ENCODE peak calls at places on chromosomes 5 and 9, in ten cellular contexts. Y is B cell; L is CD4-positive, alpha-beta T cell; P is HFFc6; N is endothelial cell; A is GM12865; K is foreskin fibroblast; X is PC-3; G is GM20000; F is prostate gland. O is an unnamed sample.

GRCh38 chr5:95406426-95407093 is 15.4 kb downstream of the FAM81B start:
- DNase-seq in Y (no peak), L (no peak), P (no peak), N (no peak), A (peak; percentile 6), K (no peak), X (no peak), G (no peak), F (no peak), O (no peak)

GRCh38 chr5:137395011-137395755 is 103.9 kb downstream of the SPOCK1 start:
- DNase-seq in Y (no peak), L (no peak), P (peak; percentile 52), N (no peak), A (no peak), K (peak; percentile 10), X (peak; percentile 65), G (no peak), F (no peak), O (no peak)

GRCh38 chr5:89211836-89212235 is 328.9 kb upstream of the MEF2C start:
- DNase-seq in Y (no peak), L (no peak), P (peak; percentile 80), N (no peak), A (no peak), K (peak; percentile 80), X (peak; percentile 76), G (no peak), F (no peak), O (no peak)

GRCh38 chr5:33072700-33073099 is 361.6 kb downstream of the NPR3 start:
- DNase-seq in Y (no peak), L (no peak), P (no peak), N (no peak), A (no peak), K (no peak), X (no peak), G (no peak), F (no peak), O (no peak)

GRCh38 chr5:137214446-137215189 is 284.5 kb downstream of the SPOCK1 start:
- DNase-seq in Y (no peak), L (no peak), P (no peak), N (no peak), A (no peak), K (no peak), X (peak; percentile 11), G (no peak), F (no peak), O (no peak)

GRCh38 chr5:123670981-123671557 is 159.1 kb downstream of the CSNK1G3 start:
- DNase-seq in Y (peak; percentile 53), L (no peak), P (peak; percentile 22), N (peak; percentile 60), A (peak; percentile 66), K (peak; percentile 22), X (peak; percentile 66), G (peak; percentile 28), F (peak; percentile 25), O (peak; percentile 72)

GRCh38 chr5:58046371-58046770 is 413.5 kb downstream of the PLK2 start:
- DNase-seq in Y (no peak), L (no peak), P (no peak), N (no peak), A (no peak), K (no peak), X (no peak), G (no peak), F (no peak), O (no peak)

GRCh38 chr9:93622725-93623124 is 46.3 kb downstream of the PHF2 start:
- DNase-seq in Y (no peak), L (no peak), P (no peak), N (no peak), A (no peak), K (no peak), X (no peak), G (no peak), F (no peak), O (no peak)

GRCh38 chr9:135926402-135927194 is 19.3 kb upstream of the CAMSAP1 start:
- DNase-seq in Y (no peak), L (no peak), P (peak; percentile 80), N (no peak), A (peak; percentile 72), K (peak; percentile 57), X (peak; percentile 95), G (no peak), F (no peak), O (peak; percentile 11)

GRCh38 chr5:149466457-149466972 is 84.7 kb downstream of the CSNK1A1 start:
- DNase-seq in Y (no peak), L (no peak), P (peak; percentile 75), N (no peak), A (no peak), K (no peak), X (peak; percentile 66), G (no peak), F (no peak), O (no peak)

GRCh38 chr9:84950879-84951811 is 281.6 kb downstream of the NTRK2 start:
- DNase-seq in Y (no peak), L (no peak), P (no peak), N (no peak), A (no peak), K (no peak), X (no peak), G (no peak), F (no peak), O (no peak)

GRCh38 chr9:61673664-61674381 is 484.0 kb downstream of the SPATA31A7 start:
- DNase-seq in Y (no peak), L (no peak), P (no peak), N (no peak), A (no peak), K (no peak), X (no peak), G (peak; percentile 0), F (no peak), O (no peak)

GRCh38 chr9:529721-530120 is 311.8 kb upstream of the DMRT1 start:
- DNase-seq in Y (no peak), L (no peak), P (no peak), N (no peak), A (no peak), K (no peak), X (no peak), G (no peak), F (no peak), O (no peak)

GRCh38 chr5:180646289-180646962 is 3.0 kb downstream of the FLT4 start:
- DNase-seq in Y (no peak), L (no peak), P (no peak), N (no peak), A (no peak), K (no peak), X (no peak), G (peak; percentile 29), F (no peak), O (no peak)

GRCh38 chr9:33415152-33416038 is 13.0 kb upstream of the AQP7 start:
- DNase-seq in Y (peak; percentile 61), L (peak; percentile 91), P (no peak), N (peak; percentile 55), A (peak; percentile 76), K (no peak), X (peak; percentile 96), G (peak; percentile 75), F (peak; percentile 95), O (peak; percentile 69)

GRCh38 chr5:75050415-75050814 is 1.9 kb downstream of the GCNT4 start:
- DNase-seq in Y (no peak), L (no peak), P (no peak), N (peak; percentile 38), A (peak; percentile 18), K (no peak), X (peak; percentile 16), G (no peak), F (no peak), O (peak; percentile 17)

GRCh38 chr9:109961579-109961978 is 181.6 kb downstream of the PALM2AKAP2 start:
- DNase-seq in Y (no peak), L (no peak), P (no peak), N (no peak), A (no peak), K (no peak), X (no peak), G (no peak), F (no peak), O (no peak)

GRCh38 chr9:119795395-119795794 is 426.2 kb upstream of the BRINP1 start:
- DNase-seq in Y (no peak), L (no peak), P (no peak), N (no peak), A (peak; percentile 9), K (no peak), X (no peak), G (no peak), F (no peak), O (no peak)
- TF ChIP-seq CTCF in Y (no peak), L (no peak), P (no peak), N (no peak), A (no peak), K (no peak), X (no peak), G (no peak), F (no peak), O (no peak)

DNA sequence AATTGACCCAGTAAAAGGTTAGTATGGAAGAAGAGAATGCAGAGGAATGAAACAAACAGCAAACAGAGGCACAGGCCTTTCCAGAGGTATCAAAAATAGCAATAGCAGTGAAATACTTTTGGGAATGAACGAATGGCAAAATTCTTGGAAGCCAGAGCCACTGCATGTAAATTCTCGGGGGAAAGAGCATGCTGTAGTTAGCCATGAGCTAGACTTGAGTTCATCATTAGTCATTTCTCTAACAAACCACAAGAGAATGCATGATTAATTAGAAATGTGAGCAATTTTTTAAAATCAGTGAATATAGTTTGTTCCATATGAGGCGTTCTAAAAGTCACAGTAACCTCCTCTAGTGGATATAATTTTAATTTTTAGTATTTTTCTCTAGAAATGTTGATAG is 170.3 kb upstream of the PRR16 start:
- DNase-seq in Y (no peak), L (no peak), P (peak; percentile 90), N (no peak), A (no peak), K (peak; percentile 87), X (peak; percentile 63), G (no peak), F (no peak), O (no peak)
- TF ChIP-seq CTCF in Y (no peak), L (no peak), P (peak; percentile 44), N (no peak), A (no peak), K (no peak), X (no peak), G (no peak), F (no peak), O (no peak)

GRCh38 chr5:77077821-77078176 is 9.3 kb downstream of the ZBED3 start:
- DNase-seq in Y (no peak), L (no peak), P (no peak), N (no peak), A (no peak), K (no peak), X (no peak), G (no peak), F (no peak), O (no peak)
- TF ChIP-seq CTCF in Y (peak; percentile 36), L (peak; percentile 27), P (peak; percentile 58), N (peak; percentile 1), A (no peak), K (no peak), X (no peak), G (no peak), F (no peak), O (no peak)

DNA sequence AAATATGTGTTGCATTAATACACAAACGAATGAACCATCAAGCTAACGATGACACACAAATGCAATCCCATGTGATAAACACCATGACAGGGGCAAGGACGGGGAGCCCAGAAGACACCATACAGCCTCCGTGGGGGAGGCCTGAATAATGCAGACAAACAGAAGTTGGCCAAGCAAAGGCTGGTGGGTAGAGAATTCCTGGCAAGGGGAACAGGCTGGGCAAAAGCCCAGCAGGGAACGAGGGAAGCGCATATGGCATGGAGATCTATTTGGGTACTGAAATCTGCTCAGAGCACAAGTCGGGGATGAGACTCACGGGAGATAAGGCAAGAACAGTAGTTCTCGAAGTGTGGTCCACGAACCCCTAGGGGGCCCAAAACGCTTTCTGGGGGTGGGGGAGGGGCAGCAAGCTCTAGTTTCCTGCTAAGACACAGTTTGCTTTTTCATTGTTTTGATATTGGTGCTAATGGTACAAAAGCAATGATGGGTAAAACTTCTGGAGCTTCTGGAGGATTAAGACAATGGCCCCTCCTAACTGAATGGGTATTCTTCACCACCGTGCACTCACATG is 42.9 kb upstream of the FBXW11 start:
- DNase-seq in Y (no peak), L (no peak), P (no peak), N (no peak), A (no peak), K (no peak), X (no peak), G (no peak), F (no peak), O (no peak)
- TF ChIP-seq CTCF in Y (no peak), L (no peak), P (peak; percentile 18), N (no peak), A (no peak), K (no peak), X (no peak), G (no peak), F (no peak), O (no peak)